ENCODE peak calls at places on chromosome 11, in eight cellular contexts. P, Y, C, J, S, L, W and K are unnamed samples. For H3K27me3, the result is how much of the 10 kb centered on the place peaks cover.

GRCh38 chr11:94834931-94835330 is 66.8 kb downstream of the AMOTL1 start:
- DNase-seq in P (no peak), Y (no peak), C (no peak), J (no peak), S (no peak), L (no peak), W (no peak), K (no peak)

GRCh38 chr11:48107188-48107704 is 109.4 kb upstream of the OR4B1 start:
- DNase-seq in P (peak), Y (peak), C (peak), J (no peak), S (no peak), L (no peak), W (no peak), K (no peak)

GRCh38 chr11:30919389-30920172 is 333.4 kb upstream of the MPPED2 start:
- DNase-seq in P (no peak), Y (peak), C (peak), J (no peak), S (no peak), L (no peak), W (no peak), K (no peak)

GRCh38 chr11:46520971-46521745 is 72.7 kb downstream of the AMBRA1 start:
- DNase-seq in P (no peak), Y (no peak), C (peak), J (no peak), S (no peak), L (no peak), W (no peak), K (no peak)

GRCh38 chr11:46899501-46900025 is 18.8 kb downstream of the LRP4 start:
- DNase-seq in P (no peak), Y (no peak), C (no peak), J (peak), S (no peak), L (no peak), W (no peak), K (no peak)

GRCh38 chr11:83456075-83456474 is 169.9 kb upstream of the CCDC90B start:
- DNase-seq in P (no peak), Y (no peak), C (no peak), J (no peak), S (no peak), L (no peak), W (no peak), K (no peak)

GRCh38 chr11:117225553-117226170 is 6.2 kb downstream of the PCSK7 start:
- DNase-seq in P (no peak), Y (no peak), C (no peak), J (no peak), S (no peak), L (no peak), W (peak), K (no peak)

GRCh38 chr11:89220684-89221339 is 43.1 kb downstream of the TYR start:
- DNase-seq in P (no peak), Y (no peak), C (no peak), J (no peak), S (no peak), L (no peak), W (no peak), K (no peak)

GRCh38 chr11:75583710-75584658 is 21.9 kb downstream of the SERPINH1 start:
- DNase-seq in P (peak), Y (no peak), C (peak), J (peak), S (peak), L (peak), W (peak), K (peak)

GRCh38 chr11:18775492-18776292 is 15.9 kb downstream of the PTPN5 start:
- DNase-seq in P (no peak), Y (peak), C (peak), J (peak), S (peak), L (no peak), W (no peak), K (peak)

GRCh38 chr11:7630002-7630401 is 43.3 kb downstream of the CYB5R2 start:
- DNase-seq in P (no peak), Y (no peak), C (no peak), J (peak), S (no peak), L (no peak), W (no peak), K (no peak)

GRCh38 chr11:111835665-111836064 is 35.7 kb downstream of the ALG9 start:
- DNase-seq in P (no peak), Y (no peak), C (no peak), J (no peak), S (no peak), L (no peak), W (no peak), K (no peak)

GRCh38 chr11:111838054-111838453 is 33.3 kb downstream of the ALG9 start:
- DNase-seq in P (no peak), Y (no peak), C (no peak), J (no peak), S (no peak), L (no peak), W (no peak), K (no peak)

GRCh38 chr11:111836766-111837165 is 34.6 kb downstream of the ALG9 start:
- DNase-seq in P (no peak), Y (no peak), C (peak), J (no peak), S (no peak), L (no peak), W (no peak), K (no peak)

GRCh38 chr11:111836162-111836561 is 35.2 kb downstream of the ALG9 start:
- DNase-seq in P (no peak), Y (no peak), C (no peak), J (no peak), S (no peak), L (no peak), W (no peak), K (no peak)

GRCh38 chr11:111837366-111837891 is 34.0 kb downstream of the ALG9 start:
- DNase-seq in P (no peak), Y (no peak), C (no peak), J (no peak), S (no peak), L (no peak), W (no peak), K (no peak)
- H3K27me3 ChIP-seq in P (under half), Y (under half), C (under half), J (under half), S (under half), L (under half), W (under half), K (under half)

DNA sequence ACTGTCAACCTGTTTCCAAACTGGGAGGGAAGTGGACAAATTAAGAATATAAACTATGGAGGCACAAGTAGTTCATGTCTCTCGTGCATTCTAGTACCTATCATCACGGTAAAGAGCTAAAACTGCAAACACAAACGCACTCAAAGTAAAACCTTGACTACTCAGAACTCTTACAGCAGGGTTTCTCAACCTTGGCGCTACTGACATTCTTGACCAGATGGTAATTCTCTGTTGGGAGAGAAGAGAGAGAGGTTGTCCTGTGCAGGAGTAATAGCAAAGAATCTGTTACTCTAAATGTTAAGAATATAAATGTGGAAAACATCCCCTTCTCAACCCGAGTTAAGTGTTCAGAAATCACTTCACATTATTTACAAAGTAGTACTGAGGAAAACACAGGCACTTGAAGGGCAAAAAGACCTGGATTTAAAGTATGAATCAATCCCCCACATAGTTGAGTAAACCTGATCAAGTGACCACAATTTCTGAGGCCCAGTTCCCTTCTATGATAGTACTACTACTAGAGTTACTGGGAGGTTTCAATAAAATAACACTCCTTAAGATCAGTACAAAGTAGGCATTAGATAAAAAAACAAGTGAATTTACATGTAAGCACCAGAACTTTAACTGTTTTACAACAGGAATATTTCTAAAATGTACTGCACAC is 73.1 kb upstream of the ARHGAP32 start:
- DNase-seq in P (no peak), Y (no peak), C (no peak), J (no peak), S (no peak), L (no peak), W (no peak), K (no peak)
- H3K27me3 ChIP-seq in P (under half), Y (under half), C (under half), J (under half), S (under half), L (under half), W (under half), K (under half)

GRCh38 chr11:124482362-124483147 is 37.1 kb upstream of the OR8B8 start:
- DNase-seq in P (no peak), Y (no peak), C (no peak), J (no peak), S (no peak), L (no peak), W (no peak), K (no peak)

GRCh38 chr11:124481365-124482323 is 36.1 kb upstream of the OR8B8 start:
- DNase-seq in P (no peak), Y (no peak), C (peak), J (peak), S (no peak), L (no peak), W (no peak), K (no peak)

DNA sequence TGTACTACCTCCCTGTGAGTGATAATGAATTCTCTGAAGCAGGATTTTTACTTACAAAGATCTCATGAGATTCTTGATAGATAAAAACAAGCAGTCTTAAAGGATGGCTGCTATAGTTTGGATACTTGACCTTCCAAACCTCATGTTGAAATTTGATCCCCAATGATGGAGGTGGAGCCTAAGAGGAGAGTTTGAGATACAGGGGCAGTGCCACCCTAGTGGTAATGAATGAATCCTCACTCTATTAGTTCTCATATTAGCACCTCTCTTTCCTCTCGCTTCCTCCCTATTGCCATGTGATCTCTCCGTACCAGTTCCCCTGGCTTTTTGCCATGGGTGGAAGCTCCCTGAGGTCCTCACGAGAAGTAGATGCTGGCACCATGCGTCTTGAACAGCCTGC is 37.9 kb upstream of the OR8B8 start:
- DNase-seq in P (no peak), Y (no peak), C (no peak), J (no peak), S (no peak), L (no peak), W (no peak), K (no peak)
- H3K27me3 ChIP-seq in P (under half), Y (under half), C (under half), J (under half), S (under half), L (under half), W (under half), K (under half)

GRCh38 chr11:63557548-63557947 is 5.6 kb downstream of the PLAAT2 start:
- DNase-seq in P (peak), Y (no peak), C (no peak), J (no peak), S (no peak), L (no peak), W (no peak), K (no peak)
- H3K27me3 ChIP-seq in P (under half), Y (under half), C (under half), J (under half), S (under half), L (under half), W (under half), K (under half)

GRCh38 chr11:34809191-34810106 is 106.7 kb downstream of the APIP start:
- DNase-seq in P (no peak), Y (no peak), C (peak), J (no peak), S (no peak), L (no peak), W (no peak), K (no peak)
- H3K27me3 ChIP-seq in P (under half), Y (under half), C (under half), J (under half), S (under half), L (under half), W (under half), K (under half)